ENCODE peak calls at places on chromosomes 13 and 19, in six cellular contexts. B is SK-N-SH, E is neural progenitor cell, G is GM23248, Y is PC-3, H is HCT116. R is an unnamed sample.

GRCh38 chr13:21095311-21095710 is 33.9 kb upstream of the LATS2 start:
- DNase-seq in E (no peak), B (no peak), Y (no peak), G (no peak), H (no peak), R (no peak)

GRCh38 chr19:8681345-8682021 is 17.1 kb downstream of the ACTL9 start:
- DNase-seq in B (no peak), H (no peak), Y (peak), G (peak), E (no peak), R (no peak)

GRCh38 chr19:48539503-48540096 is 12.4 kb upstream of the SULT2B1 start:
- DNase-seq in H (no peak), E (no peak), Y (peak), B (peak), G (peak), R (no peak)

GRCh38 chr19:5900976-5901375 is 2.6 kb downstream of the NDUFA11 start:
- DNase-seq in H (no peak), G (peak), E (no peak), B (no peak), Y (no peak), R (no peak)

GRCh38 chr13:97798836-97799235 is 154.6 kb upstream of the IPO5 start:
- DNase-seq in B (no peak), E (no peak), H (no peak), G (peak), Y (no peak), R (no peak)

GRCh38 chr19:15427991-15428471 is 9.2 kb upstream of the AKAP8L start:
- DNase-seq in H (no peak), E (no peak), B (no peak), Y (no peak), G (no peak), R (no peak)

GRCh38 chr19:55088021-55088451 is 12.4 kb downstream of the EPS8L1 start:
- DNase-seq in H (no peak), Y (no peak), B (no peak), G (no peak), E (no peak), R (no peak)

GRCh38 chr13:33911521-33911920 is 93.6 kb downstream of the RFC3 start:
- DNase-seq in B (no peak), Y (no peak), E (no peak), G (no peak), H (no peak), R (no peak)

GRCh38 chr19:55442372-55443044 is 592 bp downstream of the SHISA7 start:
- DNase-seq in Y (no peak), H (no peak), E (peak), B (peak), G (no peak), R (no peak)

GRCh38 chr13:80117515-80117914 is 223.4 kb downstream of the SPRY2 start:
- DNase-seq in B (no peak), Y (no peak), G (no peak), E (no peak), H (no peak), R (no peak)
- H3K9ac ChIP-seq in B (no peak), Y (no peak), G (no peak), E (no peak), H (no peak), R (no peak)

GRCh38 chr13:40672310-40673060 is 6.0 kb upstream of the FOXO1 start:
- DNase-seq in E (no peak), H (peak), G (peak), Y (peak), B (peak), R (no peak)
- TF ChIP-seq EZH2phosphoT487 in E (no peak), H (no peak), G (no peak), Y (no peak), B (no peak), R (no peak)

GRCh38 chr19:16899566-16900075 is 10.8 kb downstream of the F2RL3 start:
- DNase-seq in B (peak), H (peak), G (peak), E (peak), Y (peak), R (peak)
- H3K9ac ChIP-seq in B (no peak), H (no peak), G (no peak), E (no peak), Y (no peak), R (no peak)

DNA sequence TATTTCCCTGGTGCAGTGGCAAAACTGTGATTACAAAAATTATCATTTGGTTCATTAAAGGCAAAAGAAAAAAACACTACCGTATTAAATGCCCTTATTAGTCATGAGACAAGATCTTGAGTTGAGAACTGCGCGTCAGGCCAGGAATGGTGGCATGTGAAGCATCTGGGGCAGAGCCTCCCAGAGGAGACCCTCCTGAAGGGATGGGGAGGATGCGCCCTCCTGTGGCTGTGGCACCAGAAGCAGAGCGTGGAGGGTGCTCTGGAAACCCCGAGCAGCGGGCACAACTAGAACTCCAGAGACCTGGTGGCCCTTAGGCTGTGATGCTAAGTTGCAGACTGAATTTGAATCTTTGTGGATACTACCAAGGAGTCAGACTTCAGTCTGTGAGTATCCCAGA is 11.5 kb downstream of the CUL4A start:
- DNase-seq in B (peak), G (no peak), Y (no peak), H (no peak), E (peak), R (no peak)
- TF ChIP-seq EZH2phosphoT487 in B (no peak), G (no peak), Y (no peak), H (no peak), E (no peak), R (no peak)

GRCh38 chr13:110872768-110873638 is 41.9 kb downstream of the ANKRD10 start:
- DNase-seq in H (no peak), G (no peak), Y (no peak), B (no peak), E (no peak), R (no peak)

GRCh38 chr13:110874508-110874960 is 40.3 kb downstream of the ANKRD10 start:
- DNase-seq in E (peak), Y (peak), H (peak), B (peak), G (peak), R (peak)

GRCh38 chr13:110875243-110875642 is 39.6 kb downstream of the ANKRD10 start:
- DNase-seq in H (no peak), Y (no peak), G (no peak), E (no peak), B (no peak), R (no peak)

GRCh38 chr13:110872034-110872767 is 42.7 kb downstream of the ANKRD10 start:
- DNase-seq in H (no peak), Y (no peak), E (no peak), B (no peak), G (no peak), R (no peak)

DNA sequence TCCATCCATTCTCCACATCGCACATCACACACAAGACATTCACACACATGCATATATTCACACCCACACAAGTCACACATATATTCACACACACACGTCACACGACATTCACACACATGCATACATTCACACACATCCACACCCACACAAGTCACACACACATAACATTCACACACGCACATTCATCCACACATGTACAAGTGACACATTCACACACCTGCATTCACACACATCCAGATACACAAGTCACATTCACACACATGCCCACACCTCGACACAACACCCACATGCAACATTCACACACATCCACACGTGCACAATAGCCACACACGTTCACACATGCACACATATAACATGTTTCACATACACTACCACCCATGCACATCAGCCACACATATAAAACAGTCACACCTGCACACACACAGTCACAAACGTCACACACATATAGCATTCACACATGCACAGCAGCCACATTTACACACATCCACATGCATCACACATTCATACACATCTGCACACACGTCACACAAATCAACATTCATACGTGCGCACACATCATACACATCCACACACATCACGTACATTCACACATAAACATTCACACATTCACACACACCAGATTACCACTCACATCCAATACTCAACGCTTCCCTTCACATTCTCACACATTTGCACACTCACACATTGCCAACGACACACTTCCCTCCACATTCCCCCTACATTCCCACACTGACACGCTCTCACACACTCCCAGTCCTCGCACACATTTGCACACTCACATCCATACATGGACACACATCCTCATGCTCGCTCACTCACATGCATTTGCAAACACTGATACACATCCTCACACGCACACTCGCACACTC is 41.0 kb downstream of the ANKRD10 start:
- DNase-seq in Y (no peak), G (no peak), E (no peak), H (no peak), B (no peak), R (no peak)
- H3K9ac ChIP-seq in Y (peak), G (peak), E (no peak), H (peak), B (peak), R (no peak)

GRCh38 chr19:4467835-4468234 is 4.3 kb upstream of the HDGFL2 start:
- DNase-seq in H (no peak), G (no peak), B (no peak), Y (no peak), E (no peak), R (no peak)
- TF ChIP-seq EZH2phosphoT487 in H (no peak), G (no peak), B (no peak), Y (no peak), E (no peak), R (no peak)

GRCh38 chr19:31351212-31352193 is 2.3 kb upstream of the TSHZ3 start:
- DNase-seq in B (peak), Y (peak), E (peak), G (peak), H (no peak), R (no peak)
- H3K9ac ChIP-seq in B (peak), Y (no peak), E (no peak), G (peak), H (no peak), R (no peak)

GRCh38 chr13:105920375-105920774 is 615.1 kb downstream of the EFNB2 start:
- DNase-seq in B (no peak), E (peak), H (peak), Y (peak), G (peak), R (no peak)

GRCh38 chr13:105915451-105915850 is 620.0 kb downstream of the EFNB2 start:
- DNase-seq in E (no peak), G (no peak), B (no peak), H (no peak), Y (no peak), R (no peak)

GRCh38 chr13:105918842-105919741 is 616.4 kb downstream of the EFNB2 start:
- DNase-seq in E (no peak), H (peak), G (peak), Y (peak), B (peak), R (peak)

DNA sequence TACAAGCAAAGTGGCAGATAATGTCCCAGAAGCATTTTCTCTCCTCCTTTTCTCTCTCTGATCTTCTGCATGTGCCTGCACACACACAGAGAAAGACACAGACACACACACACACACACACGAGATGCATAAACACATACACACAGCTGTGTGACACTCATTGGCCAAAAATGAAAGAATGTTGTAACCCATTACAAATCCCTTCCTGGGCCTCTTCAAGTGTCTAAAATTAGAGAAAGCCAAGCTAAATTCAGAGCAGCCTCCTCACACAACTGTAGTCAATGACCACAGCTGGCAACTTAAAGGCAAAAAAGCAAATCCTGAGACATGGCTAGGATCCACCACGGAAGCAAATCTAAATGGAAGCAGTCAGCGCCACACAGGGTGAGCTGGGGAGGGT is 620.8 kb downstream of the EFNB2 start:
- DNase-seq in E (no peak), G (peak), H (no peak), B (no peak), Y (no peak), R (no peak)
- TF ChIP-seq EZH2phosphoT487 in E (no peak), G (no peak), H (no peak), B (no peak), Y (no peak), R (no peak)

GRCh38 chr19:45711851-45712698 is 18.6 kb downstream of the FBXO46 start:
- DNase-seq in E (no peak), Y (no peak), G (no peak), H (no peak), B (no peak), R (no peak)
- H3K9ac ChIP-seq in E (no peak), Y (no peak), G (no peak), H (no peak), B (no peak), R (no peak)

R was measured in MM.1S.